ENCODE peak calls at places on chromosomes 16 and 17, in nine cellular contexts. H is activated CD8-positive, alpha-beta T cell treated with anti-CD3 and anti-CD28 coated beads, Interleukin-2, amount 10 ng/mL, durations not matched to agents 7 days and 5 days; I is A549; Z is right lobe of liver; S is stimulated activated CD4-positive, alpha-beta T cell treated with anti-CD3 and anti-CD28 coated beads, Interleukin-1b, Interleukin-23, amount 100 ng/mL, for 24 hours; A is GM13976; J is GM23338; K is psoas muscle; F is stimulated activated CD8-positive, alpha-beta memory T cell treated with anti-CD3 and anti-CD28 coated beads, Interleukin-2, amount 100 ng/mL, for 48 hours. L is an unnamed sample.
A peak's percentile ranks its signal among the peaks of the same experiment; 100 is the strongest.

GRCh38 chr16:75064403-75065148 is 52.0 kb downstream of the LDHD start:
- DNase-seq in H (peak; percentile 49), I (no peak), Z (no peak), S (no peak), A (no peak), J (no peak), K (no peak), F (no peak), L (no peak)

GRCh38 chr16:10932959-10933710 is 9.1 kb downstream of the DEXI start:
- DNase-seq in H (no peak), I (no peak), Z (no peak), S (no peak), A (no peak), J (no peak), K (no peak), F (no peak), L (no peak)

GRCh38 chr17:56026894-56027293 is 126.4 kb upstream of the ANKFN1 start:
- DNase-seq in H (no peak), I (no peak), Z (no peak), S (no peak), A (no peak), J (no peak), K (no peak), F (no peak), L (no peak)

GRCh38 chr16:1459967-1460366 is 14.9 kb downstream of the CLCN7 start:
- DNase-seq in H (no peak), I (no peak), Z (no peak), S (no peak), A (no peak), J (no peak), K (peak; percentile 35), F (no peak), L (no peak)

GRCh38 chr16:48609453-48610023 is 442 bp downstream of the N4BP1 start:
- DNase-seq in H (peak; percentile 56), I (peak; percentile 47), Z (peak; percentile 86), S (no peak), A (peak; percentile 75), J (peak; percentile 63), K (peak; percentile 87), F (peak; percentile 28), L (no peak)

GRCh38 chr17:75511610-75512575 is 3.4 kb downstream of the CASKIN2 start:
- DNase-seq in H (no peak), I (no peak), Z (peak; percentile 72), S (no peak), A (no peak), J (no peak), K (no peak), F (no peak), L (no peak)

GRCh38 chr16:23132921-23133532 is 16.2 kb downstream of the USP31 start:
- DNase-seq in H (no peak), I (no peak), Z (no peak), S (no peak), A (no peak), J (no peak), K (no peak), F (no peak), L (no peak)

GRCh38 chr17:81493198-81494038 is 19.2 kb downstream of the ACTG1 start:
- DNase-seq in H (no peak), I (no peak), Z (no peak), S (no peak), A (no peak), J (no peak), K (no peak), F (no peak), L (peak; percentile 77)

GRCh38 chr16:12341423-12341822 is 364.9 kb downstream of the SNX29 start:
- DNase-seq in H (no peak), I (peak; percentile 46), Z (no peak), S (no peak), A (no peak), J (no peak), K (no peak), F (no peak), L (no peak)

GRCh38 chr17:49742256-49742655 is 21.7 kb downstream of the FAM117A start:
- DNase-seq in H (no peak), I (no peak), Z (no peak), S (no peak), A (no peak), J (no peak), K (no peak), F (no peak), L (no peak)

GRCh38 chr17:9232591-9233270 is 211.4 kb downstream of the NTN1 start:
- DNase-seq in H (no peak), I (no peak), Z (peak; percentile 29), S (no peak), A (no peak), J (no peak), K (peak; percentile 59), F (no peak), L (no peak)

GRCh38 chr17:47317119-47317518 is 6.6 kb upstream of the EFCAB13 start:
- DNase-seq in H (no peak), I (no peak), Z (no peak), S (no peak), A (no peak), J (no peak), K (no peak), F (no peak), L (peak; percentile 40)

GRCh38 chr17:27846042-27846655 is 45.8 kb upstream of the NOS2 start:
- DNase-seq in H (peak; percentile 73), I (no peak), Z (no peak), S (peak; percentile 4), A (no peak), J (no peak), K (no peak), F (peak; percentile 3), L (peak; percentile 17)

GRCh38 chr17:68561319-68561718 is 39.8 kb downstream of the FAM20A start:
- DNase-seq in H (no peak), I (no peak), Z (no peak), S (no peak), A (no peak), J (no peak), K (no peak), F (no peak), L (no peak)

GRCh38 chr17:56636276-56636675 is 42.8 kb downstream of the NOG start:
- DNase-seq in H (no peak), I (no peak), Z (no peak), S (no peak), A (no peak), J (no peak), K (no peak), F (no peak), L (no peak)

L was measured in endodermal cell.